ENCODE peak calls at places on chromosomes 16 and 17, in four cellular contexts. U, R, F and T are unnamed samples.

GRCh38 chr16:50067290-50067853 is 1.6 kb downstream of the HEATR3 start:
- DNase-seq in U (no peak), R (peak; percentile 79), F (no peak), T (no peak)

GRCh38 chr17:10196936-10197335 is 1.5 kb downstream of the GAS7 start:
- DNase-seq in U (no peak), R (no peak), F (no peak), T (no peak)

GRCh38 chr17:45332989-45333701 is 16.3 kb upstream of the MAP3K14 start:
- DNase-seq in U (peak; percentile 73), R (no peak), F (no peak), T (no peak)

GRCh38 chr16:15494231-15494630 is 59.8 kb downstream of the BMERB1 start:
- DNase-seq in U (no peak), R (peak; percentile 73), F (no peak), T (no peak)

GRCh38 chr17:6279659-6280058 is 155.3 kb downstream of the AIPL1 start:
- DNase-seq in U (no peak), R (peak; percentile 38), F (no peak), T (peak; percentile 81)

GRCh38 chr17:78257810-78258322 is 26.4 kb downstream of the TMEM235 start:
- DNase-seq in U (peak; percentile 28), R (no peak), F (no peak), T (no peak)

GRCh38 chr17:27519550-27519949 is 63.3 kb downstream of the KSR1 start:
- DNase-seq in U (no peak), R (no peak), F (peak; percentile 51), T (no peak)

GRCh38 chr17:6704472-6705052 is 8.6 kb downstream of the SLC13A5 start:
- DNase-seq in U (no peak), R (peak; percentile 28), F (no peak), T (no peak)

GRCh38 chr16:19771040-19771439 is 53.0 kb downstream of the IQCK start:
- DNase-seq in U (no peak), R (no peak), F (no peak), T (no peak)

GRCh38 chr16:46889942-46890300 is 5.8 kb downstream of the GPT2 start:
- DNase-seq in U (no peak), R (no peak), F (no peak), T (no peak)

GRCh38 chr16:57614546-57615343 is 13.7 kb upstream of the ADGRG1 start:
- DNase-seq in U (no peak), R (no peak), F (no peak), T (no peak)
- TF ChIP-seq CBFB in U (no peak), R (no peak), F (no peak), T (no peak)

DNA sequence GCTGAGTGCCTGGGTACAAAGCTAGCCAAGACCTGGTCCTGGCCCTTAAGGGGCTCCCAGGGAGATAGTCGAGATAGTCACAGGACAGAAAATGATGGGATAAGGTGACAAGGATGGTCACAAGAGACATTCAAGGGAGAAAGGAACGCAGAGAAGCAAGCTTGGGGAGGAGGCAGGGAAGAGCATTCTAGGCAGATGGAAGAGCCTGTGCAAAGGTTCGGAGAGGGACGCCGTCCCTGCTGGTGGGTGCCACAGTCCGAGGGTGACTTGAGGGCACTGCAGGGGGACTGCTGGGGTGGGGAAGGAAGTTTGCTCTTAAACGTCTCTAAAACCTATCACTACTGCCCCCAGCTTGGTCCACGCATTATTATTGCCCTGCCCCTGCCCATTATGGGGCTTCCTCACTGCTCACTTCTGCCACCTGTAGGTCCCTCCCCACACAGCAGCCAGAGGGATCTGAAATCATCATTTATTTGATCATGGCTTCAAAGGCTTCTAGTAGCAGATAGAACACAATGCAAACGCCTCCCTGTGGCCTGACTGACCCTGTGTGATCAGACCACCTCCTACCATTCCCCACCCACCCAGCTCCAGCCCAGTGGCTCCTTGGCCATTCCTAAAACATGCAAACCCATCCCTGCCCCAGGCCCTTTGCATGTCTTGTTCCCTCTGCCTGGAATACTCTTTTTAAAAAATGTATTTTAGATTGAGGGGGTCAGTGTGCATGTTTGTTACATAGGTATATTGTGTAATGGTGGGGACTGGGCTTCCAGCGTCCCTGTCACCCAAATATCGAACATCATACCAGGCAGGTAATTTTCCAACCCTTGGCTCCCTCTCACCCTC is 60.3 kb downstream of the RMI2 start:
- DNase-seq in U (peak; percentile 66), R (peak; percentile 67), F (no peak), T (peak; percentile 86)
- TF ChIP-seq CREM in U (no peak), R (no peak), F (no peak), T (no peak)

DNA sequence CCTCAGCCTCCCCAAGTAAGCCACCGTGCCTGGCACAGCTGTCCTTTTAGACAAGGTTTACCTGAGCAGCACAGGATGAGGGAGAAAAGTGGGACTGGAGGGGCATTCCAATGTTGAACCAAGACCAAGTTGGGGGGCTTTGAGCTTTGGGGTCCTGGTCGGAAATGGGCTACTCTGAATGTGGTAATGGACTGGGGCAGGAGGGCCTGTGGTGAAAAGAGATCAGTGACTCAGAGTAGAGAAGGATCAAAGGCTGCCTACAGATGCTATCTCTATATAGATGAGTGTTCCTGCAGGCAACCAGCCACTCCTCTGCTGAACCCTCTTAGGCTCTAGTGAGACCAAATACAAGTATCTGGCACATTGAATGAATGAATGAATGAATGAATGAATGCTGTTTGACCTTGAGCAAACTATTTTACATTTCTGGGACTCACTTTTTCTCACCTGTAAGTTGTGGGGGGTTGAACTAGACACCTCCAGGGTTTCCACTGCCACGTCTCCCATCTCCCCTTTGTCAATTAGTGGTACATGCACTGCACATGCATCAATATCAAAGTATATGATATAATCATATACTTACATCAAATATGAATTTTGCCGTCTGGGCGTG is 26.3 kb upstream of the ETV4 start:
- DNase-seq in U (peak; percentile 48), R (peak; percentile 88), F (no peak), T (no peak)
- TF ChIP-seq ESRRA in U (no peak), R (no peak), F (no peak), T (no peak)

GRCh38 chr16:62135903-62136302 is 99.7 kb upstream of the CDH8 start:
- DNase-seq in U (no peak), R (no peak), F (no peak), T (no peak)

DNA sequence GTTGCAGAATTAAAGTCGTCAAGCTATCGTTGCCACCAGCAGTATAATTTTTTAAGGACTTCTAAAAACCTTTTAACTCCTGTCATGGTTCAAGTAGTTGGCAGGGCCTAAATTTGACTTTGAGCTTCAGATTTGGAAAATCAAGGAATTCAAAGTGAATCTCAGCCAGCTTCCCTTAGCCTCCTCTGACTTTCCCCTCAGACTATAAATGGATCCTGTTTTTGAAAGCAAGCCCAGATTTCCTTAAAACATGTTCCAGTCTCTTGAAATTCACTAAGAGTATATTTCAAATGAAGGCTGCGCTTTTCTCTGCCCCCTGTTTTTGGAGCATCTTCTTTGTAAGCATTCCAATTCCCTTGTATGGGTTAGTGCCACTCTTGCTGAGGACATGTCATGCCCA is 101.8 kb upstream of the CDH8 start:
- DNase-seq in U (no peak), R (no peak), F (no peak), T (no peak)
- TF ChIP-seq CBFB in U (no peak), R (no peak), F (no peak), T (no peak)